ENCODE peak calls at places on chromosomes 6 and 20, in six cellular contexts. P is H1, O is GM12878, E is SK-N-SH, R is HepG2, G is K562. F is an unnamed sample.

GRCh38 chr6:14258695-14259655 is 141.4 kb downstream of the CD83 start:
- DNase-seq in G (no peak), O (no peak), E (no peak), R (no peak), P (no peak), F (no peak)

GRCh38 chr6:144999127-144999526 is 714.0 kb downstream of the UTRN start:
- DNase-seq in O (no peak), P (no peak), G (no peak), R (no peak), E (no peak), F (no peak)

GRCh38 chr20:219290-220115 is 7.6 kb upstream of the DEFB129 start:
- DNase-seq in E (peak), O (no peak), R (peak), P (no peak), G (no peak), F (peak)

GRCh38 chr6:165721349-165721748 is 58.3 kb upstream of the PDE10A start:
- DNase-seq in E (peak), P (no peak), O (no peak), G (no peak), R (no peak), F (no peak)

GRCh38 chr20:43571310-43571709 is 12.5 kb downstream of the SGK2 start:
- DNase-seq in G (peak), P (no peak), R (no peak), E (no peak), O (no peak), F (no peak)

GRCh38 chr6:40725390-40725789 is 138.2 kb upstream of the LRFN2 start:
- DNase-seq in P (no peak), G (no peak), E (no peak), R (no peak), O (no peak), F (no peak)

GRCh38 chr6:105810922-105811482 is 275.1 kb upstream of the PRDM1 start:
- DNase-seq in G (no peak), P (no peak), R (no peak), E (no peak), O (no peak), F (no peak)

GRCh38 chr6:90186637-90187361 is 109.8 kb downstream of the BACH2 start:
- DNase-seq in P (no peak), E (no peak), G (no peak), R (no peak), O (no peak), F (no peak)

GRCh38 chr20:36465109-36466080 is 75.9 kb upstream of the MYL9 start:
- DNase-seq in E (no peak), G (peak), P (no peak), R (peak), O (no peak), F (peak)

GRCh38 chr6:159832941-159833340 is 32.9 kb downstream of the PNLDC1 start:
- DNase-seq in R (no peak), O (no peak), G (no peak), P (no peak), E (no peak), F (no peak)

GRCh38 chr6:146887447-146888077 is 288.8 kb downstream of the ADGB start:
- DNase-seq in E (no peak), R (peak), O (no peak), G (no peak), P (no peak), F (no peak)
- TF ChIP-seq YY1 in E (no peak), R (no peak), O (no peak), G (no peak), P (no peak), F (no peak)

DNA sequence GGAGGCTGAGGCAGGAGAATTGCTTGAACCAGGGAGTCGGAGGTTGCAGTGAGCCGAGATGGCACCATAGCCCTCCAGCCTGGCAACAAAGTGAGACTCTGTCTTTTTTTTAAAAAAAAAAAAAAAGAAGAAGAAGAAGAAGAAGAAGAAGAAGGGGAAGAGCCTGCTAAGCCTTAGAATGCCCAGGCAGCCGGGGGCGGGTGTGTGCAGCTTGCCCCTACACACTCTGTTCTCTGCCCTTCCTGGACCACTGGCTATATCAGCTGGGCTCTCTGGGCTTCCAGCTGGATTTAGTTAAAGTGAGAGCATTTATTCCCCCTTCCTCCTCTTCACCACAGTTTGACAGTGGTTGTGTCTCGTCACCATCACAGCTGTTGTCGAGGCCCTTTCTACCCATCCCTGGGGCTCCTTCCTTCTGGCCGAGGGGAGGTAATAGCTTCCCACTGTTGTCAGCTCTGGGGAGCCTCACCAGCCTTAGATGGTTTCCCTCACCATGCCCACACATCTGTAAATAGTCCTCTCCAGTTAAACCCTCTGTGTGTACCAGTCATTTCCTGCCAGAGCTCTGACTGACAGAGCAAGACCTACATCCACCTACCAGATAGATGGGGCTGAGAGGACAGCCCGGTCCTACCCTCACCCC is 77.6 kb downstream of the TRERF1 start:
- DNase-seq in O (no peak), R (no peak), P (no peak), G (no peak), E (no peak), F (no peak)
- H3K27ac ChIP-seq in O (no peak), R (no peak), P (no peak), G (no peak), E (no peak), F (no peak)

GRCh38 chr20:24827603-24828295 is 121.3 kb upstream of the CST7 start:
- DNase-seq in G (no peak), P (no peak), R (no peak), E (no peak), O (no peak), F (no peak)
- TF ChIP-seq YY1 in G (no peak), P (no peak), R (no peak), E (no peak), O (no peak), F (no peak)

GRCh38 chr6:26216015-26216885 is 129.0 kb downstream of the HFE start:
- DNase-seq in R (peak), P (no peak), G (peak), E (peak), O (peak), F (no peak)

GRCh38 chr6:26213334-26214075 is 126.3 kb downstream of the HFE start:
- DNase-seq in P (no peak), E (no peak), O (no peak), R (no peak), G (no peak), F (no peak)

GRCh38 chr6:26215200-26216014 is 128.2 kb downstream of the HFE start:
- DNase-seq in P (no peak), E (no peak), O (no peak), R (peak), G (no peak), F (no peak)

GRCh38 chr6:26214826-26215199 is 127.6 kb downstream of the HFE start:
- DNase-seq in R (no peak), P (no peak), G (no peak), O (no peak), E (no peak), F (no peak)

DNA sequence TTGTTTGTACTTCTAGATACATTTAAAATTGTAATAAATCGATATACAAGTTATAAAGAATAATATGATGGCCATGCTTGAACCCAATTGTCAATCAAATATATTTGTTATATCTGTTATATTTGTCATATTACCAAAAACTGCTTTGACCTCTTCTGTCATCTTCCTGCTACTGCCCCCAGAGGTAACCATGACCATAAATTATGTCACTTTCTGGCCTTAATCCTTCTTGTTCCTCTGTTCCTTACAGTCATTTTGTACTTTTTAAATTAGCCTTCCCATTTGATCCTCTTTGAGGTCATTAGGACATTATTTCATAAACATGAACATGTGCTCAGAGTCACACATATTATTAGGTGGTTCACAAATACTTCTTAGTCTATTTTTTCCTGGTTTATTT is 124.7 kb downstream of the HFE start:
- DNase-seq in R (no peak), P (no peak), E (no peak), O (no peak), G (no peak), F (no peak)
- H3K27ac ChIP-seq in R (no peak), P (no peak), E (peak), O (no peak), G (peak), F (no peak)

DNA sequence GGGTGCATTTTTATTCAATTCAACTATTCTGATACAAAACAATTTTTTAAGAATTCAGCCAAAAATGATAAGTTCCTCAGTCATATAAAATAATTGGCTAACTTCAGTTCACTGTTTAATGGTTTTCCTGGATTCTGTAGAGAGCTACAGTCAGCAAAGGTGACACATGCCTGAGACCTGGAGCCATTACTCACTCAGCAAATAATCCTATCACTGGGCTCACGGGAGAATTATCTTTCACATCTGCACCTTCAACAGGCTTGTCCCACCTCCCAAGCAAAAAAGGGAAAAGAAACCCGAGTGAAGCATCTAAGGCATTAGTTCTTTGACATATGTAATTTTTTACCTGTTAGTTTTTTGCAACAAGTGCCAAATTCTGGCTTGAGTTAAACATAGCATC is 34.9 kb upstream of the FOXA2 start:
- DNase-seq in P (no peak), O (no peak), R (peak), E (no peak), G (no peak), F (no peak)
- TF ChIP-seq YY1 in P (no peak), O (no peak), R (no peak), E (no peak), G (no peak), F (no peak)

GRCh38 chr20:31694842-31695593 is 27.6 kb downstream of the BCL2L1 start:
- DNase-seq in P (no peak), O (no peak), E (no peak), R (no peak), G (no peak), F (no peak)

GRCh38 chr20:31693987-31694661 is 28.5 kb downstream of the BCL2L1 start:
- DNase-seq in G (no peak), O (no peak), P (no peak), R (no peak), E (no peak), F (no peak)

GRCh38 chr20:31698243-31698802 is 24.3 kb downstream of the BCL2L1 start:
- DNase-seq in R (no peak), O (no peak), G (no peak), E (no peak), P (no peak), F (no peak)

GRCh38 chr20:31693402-31693801 is 29.3 kb downstream of the BCL2L1 start:
- DNase-seq in G (no peak), R (no peak), P (no peak), O (no peak), E (no peak), F (no peak)

GRCh38 chr20:31695849-31696804 is 26.5 kb downstream of the BCL2L1 start:
- DNase-seq in O (no peak), R (peak), P (no peak), G (no peak), E (no peak), F (peak)
- H3K27ac ChIP-seq in O (no peak), R (peak), P (no peak), G (peak), E (no peak), F (peak)

GRCh38 chr20:22984611-22985010 is 50.5 kb upstream of the SSTR4 start:
- DNase-seq in P (no peak), G (no peak), E (no peak), O (no peak), R (no peak), F (no peak)

GRCh38 chr20:22985212-22985611 is 49.9 kb upstream of the SSTR4 start:
- DNase-seq in G (no peak), R (no peak), E (no peak), P (no peak), O (no peak), F (no peak)

DNA sequence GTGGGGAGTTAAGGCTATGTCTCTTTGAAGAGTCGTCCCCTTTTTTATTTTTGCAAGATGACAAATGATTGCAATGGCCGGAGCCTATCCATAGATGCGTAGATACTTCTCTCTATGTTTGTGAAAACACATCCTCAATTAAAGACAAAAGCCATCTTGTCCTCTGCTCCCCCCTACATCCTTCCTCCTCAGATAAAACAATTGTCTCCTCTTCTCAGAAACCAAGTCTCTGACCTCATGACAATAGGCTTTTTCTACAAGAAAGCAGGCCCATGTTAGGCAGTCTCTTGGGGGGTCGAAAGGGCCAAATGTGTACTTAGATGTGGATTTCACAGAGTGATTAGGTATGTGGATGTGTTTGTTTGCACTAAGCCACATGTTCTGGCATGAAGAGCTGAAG is 51.1 kb upstream of the SSTR4 start:
- DNase-seq in R (no peak), E (no peak), P (no peak), G (no peak), O (no peak), F (no peak)
- TF ChIP-seq YY1 in R (no peak), E (no peak), P (no peak), G (no peak), O (no peak), F (no peak)

GRCh38 chr6:18276610-18277009 is 12.3 kb upstream of the DEK start:
- DNase-seq in R (no peak), O (no peak), E (no peak), G (no peak), P (no peak), F (no peak)
- H3K27ac ChIP-seq in R (no peak), O (no peak), E (no peak), G (no peak), P (no peak), F (no peak)

DNA sequence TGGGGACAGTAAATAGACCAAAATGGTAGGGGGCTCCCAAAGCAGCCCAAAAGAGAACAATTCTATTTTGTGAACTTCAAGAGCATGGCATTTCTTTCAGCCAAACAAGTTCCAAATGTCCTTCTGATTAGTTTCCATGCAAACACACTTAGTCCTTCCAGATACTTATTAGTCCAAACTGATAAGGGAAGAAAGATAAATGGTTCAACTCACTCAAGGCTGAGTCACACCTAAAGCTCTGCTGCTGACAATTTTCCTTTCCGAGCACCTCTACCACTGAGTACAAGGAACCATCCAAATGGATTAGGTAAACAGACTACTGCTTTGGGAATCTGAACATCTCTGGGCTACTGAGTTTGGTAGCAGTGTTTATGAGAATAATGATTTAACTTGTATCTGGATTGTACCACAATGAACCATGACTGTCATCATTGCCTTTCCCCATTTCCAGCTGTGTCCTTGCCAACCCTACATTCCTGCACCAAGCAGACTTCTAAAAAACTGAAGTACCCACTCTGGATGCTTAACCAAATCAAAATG is 71.2 kb downstream of the TNFRSF21 start:
- DNase-seq in R (no peak), G (no peak), O (no peak), P (no peak), E (no peak), F (no peak)
- TF ChIP-seq YY1 in R (no peak), G (no peak), O (no peak), P (no peak), E (no peak), F (no peak)